ENCODE peak calls at places on chromosome 1, in eight cellular contexts. L is astrocyte of the cerebellum, U is heart right ventricle, M is cardiac muscle cell, B is cardiac fibroblast, A is sigmoid colon, C is type B pancreatic cell, O is epithelial cell of esophagus. S is an unnamed sample.
A peak's percentile ranks its signal among the peaks of the same experiment; 100 is the strongest.

GRCh38 chr1:79113836-79114235 is 107.3 kb upstream of the ADGRL4 start:
- DNase-seq in L (no peak), U (no peak), M (no peak), B (peak; percentile 18), A (no peak), C (no peak), O (no peak), S (no peak)

GRCh38 chr1:199272690-199273089 is 633.9 kb downstream of the PTPRC start:
- DNase-seq in L (peak; percentile 95), U (peak; percentile 7), M (peak; percentile 96), B (peak; percentile 95), A (no peak), C (no peak), O (peak; percentile 91), S (no peak)

GRCh38 chr1:41467673-41468072 is 16.8 kb downstream of the EDN2 start:
- DNase-seq in L (no peak), U (no peak), M (no peak), B (no peak), A (no peak), C (no peak), O (no peak), S (no peak)

GRCh38 chr1:203306970-203307541 is 1.7 kb downstream of the BTG2 start:
- DNase-seq in L (no peak), U (no peak), M (no peak), B (no peak), A (peak; percentile 78), C (no peak), O (no peak), S (peak; percentile 55)

GRCh38 chr1:91520940-91521507 is 20.4 kb downstream of the CDC7 start:
- DNase-seq in L (no peak), U (no peak), M (no peak), B (no peak), A (no peak), C (no peak), O (no peak), S (no peak)

GRCh38 chr1:21622466-21623315 is 46.5 kb downstream of the RAP1GAP start:
- DNase-seq in L (no peak), U (no peak), M (peak; percentile 20), B (no peak), A (no peak), C (no peak), O (peak; percentile 56), S (no peak)

GRCh38 chr1:159854101-159854692 is 8.3 kb downstream of the VSIG8 start:
- DNase-seq in L (no peak), U (peak; percentile 86), M (peak; percentile 64), B (peak; percentile 54), A (peak; percentile 87), C (no peak), O (peak; percentile 33), S (peak; percentile 45)

GRCh38 chr1:29227511-29227910 is 3.2 kb downstream of the MECR start:
- DNase-seq in L (no peak), U (no peak), M (no peak), B (no peak), A (no peak), C (no peak), O (peak; percentile 72), S (no peak)

GRCh38 chr1:156421939-156422601 is 53.1 kb downstream of the RHBG start:
- DNase-seq in L (no peak), U (no peak), M (no peak), B (no peak), A (no peak), C (no peak), O (no peak), S (no peak)

GRCh38 chr1:156421062-156421938 is 52.3 kb downstream of the RHBG start:
- DNase-seq in L (no peak), U (peak; percentile 64), M (peak; percentile 79), B (peak; percentile 70), A (peak; percentile 83), C (peak; percentile 77), O (peak; percentile 74), S (peak; percentile 84)

GRCh38 chr1:156417700-156418015 is 48.6 kb downstream of the RHBG start:
- DNase-seq in L (no peak), U (no peak), M (no peak), B (no peak), A (no peak), C (no peak), O (no peak), S (no peak)

GRCh38 chr1:156420209-156421061 is 51.4 kb downstream of the RHBG start:
- DNase-seq in L (no peak), U (no peak), M (no peak), B (no peak), A (no peak), C (no peak), O (no peak), S (no peak)

GRCh38 chr1:156419863-156420208 is 50.8 kb downstream of the RHBG start:
- DNase-seq in L (no peak), U (no peak), M (no peak), B (no peak), A (no peak), C (no peak), O (no peak), S (peak; percentile 62)
- TF ChIP-seq CTCF in L (peak; percentile 20), U (no peak), M (no peak), B (no peak), A (no peak), C (peak; percentile 45), O (no peak), S (no peak)

DNA sequence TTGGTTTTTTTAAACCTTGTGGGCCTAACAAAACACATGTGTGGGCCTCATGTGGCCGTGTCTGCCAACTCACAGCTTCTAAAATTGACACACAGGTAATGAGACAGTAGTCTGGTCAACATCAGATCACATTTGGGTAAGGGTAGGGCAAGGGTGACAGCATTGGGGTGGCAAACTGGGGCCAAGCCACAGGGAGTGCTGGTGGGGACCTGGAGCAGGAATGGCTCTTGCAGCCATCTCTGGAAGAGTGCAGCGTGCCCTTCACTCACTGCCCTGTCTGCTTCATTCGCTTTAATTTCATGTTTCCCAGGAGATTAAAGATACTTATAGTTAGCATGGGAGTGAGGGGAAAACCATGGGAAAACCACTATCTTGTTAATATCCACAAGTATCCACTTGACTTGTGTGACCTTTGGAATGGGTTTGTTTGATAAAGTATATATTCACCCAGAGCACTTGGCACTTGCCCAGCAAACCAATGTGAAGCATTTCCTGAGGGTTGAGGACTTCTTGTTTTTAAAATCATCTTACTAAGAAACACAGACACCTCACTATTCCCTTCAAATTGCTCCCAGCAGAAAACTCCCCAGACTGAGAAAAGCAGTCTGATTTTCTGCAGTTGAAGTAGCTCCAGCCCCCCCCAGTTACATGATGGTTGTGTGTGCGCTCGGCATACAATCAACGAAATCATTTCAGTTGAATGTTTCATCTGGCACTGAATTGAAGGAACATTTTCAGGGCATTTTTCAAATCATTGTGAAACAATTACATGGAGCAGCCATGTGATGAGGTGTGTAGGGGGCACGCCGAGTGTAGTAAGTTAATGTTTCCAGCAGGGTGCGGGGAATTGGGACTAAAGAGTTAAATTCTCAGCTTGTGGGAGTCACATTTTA is 175.7 kb downstream of the VPS13D start:
- DNase-seq in L (no peak), U (no peak), M (peak; percentile 83), B (peak; percentile 41), A (peak; percentile 72), C (no peak), O (no peak), S (no peak)
- TF ChIP-seq CTCF in L (peak; percentile 11), U (no peak), M (peak; percentile 50), B (no peak), A (no peak), C (peak; percentile 70), O (no peak), S (peak; percentile 30)

DNA sequence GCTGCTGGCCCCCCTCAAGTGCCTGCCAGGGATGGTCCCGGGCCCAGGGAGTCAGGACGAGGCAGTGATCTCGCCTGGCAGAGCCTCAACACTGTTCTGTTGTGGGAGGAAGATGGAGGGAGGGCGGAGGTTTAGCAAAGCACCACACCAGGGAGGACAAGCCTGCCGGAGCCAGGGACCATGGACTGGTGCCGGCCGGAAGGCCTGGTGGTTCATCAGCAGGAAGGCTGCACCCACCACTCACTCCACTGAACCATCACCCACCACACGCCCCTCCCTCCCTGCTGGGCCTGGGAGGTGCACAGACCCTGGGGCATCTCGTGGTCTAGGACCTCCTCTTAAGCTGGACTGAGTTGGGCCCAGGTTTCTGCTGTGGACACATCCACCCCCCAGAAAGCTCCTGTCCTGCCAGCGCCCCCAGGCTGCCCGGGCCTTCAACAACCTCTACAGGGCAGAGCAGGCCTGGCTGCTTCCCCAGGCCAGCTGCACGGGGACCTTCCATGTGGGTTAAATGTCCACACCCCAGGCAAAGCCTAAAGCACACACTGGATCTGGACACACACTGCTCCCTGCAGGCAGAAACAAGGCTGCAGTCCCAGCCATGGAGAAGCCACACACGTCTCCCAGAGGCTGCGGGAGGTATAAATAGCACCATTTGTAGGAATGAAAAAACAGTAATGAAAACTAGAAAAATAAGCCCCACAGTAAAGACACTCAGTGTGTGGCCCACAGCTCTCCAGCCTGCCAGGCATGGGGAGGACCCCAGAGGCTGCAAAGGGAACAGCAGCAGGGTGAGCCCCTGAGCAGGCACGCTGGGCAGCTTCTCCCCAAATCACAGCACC is 10.4 kb upstream of the TMEM240 start:
- DNase-seq in L (no peak), U (no peak), M (peak; percentile 40), B (peak; percentile 40), A (no peak), C (no peak), O (no peak), S (peak; percentile 62)
- TF ChIP-seq CTCF in L (peak; percentile 68), U (no peak), M (peak; percentile 41), B (peak; percentile 49), A (no peak), C (peak; percentile 66), O (peak; percentile 26), S (peak; percentile 67)

GRCh38 chr1:25018110-25018470 is 88.0 kb upstream of the RUNX3 start:
- DNase-seq in L (no peak), U (no peak), M (no peak), B (no peak), A (no peak), C (no peak), O (peak; percentile 25), S (no peak)

GRCh38 chr1:25018878-25019277 is 88.8 kb upstream of the RUNX3 start:
- DNase-seq in L (no peak), U (no peak), M (no peak), B (no peak), A (no peak), C (no peak), O (no peak), S (no peak)

GRCh38 chr1:25019351-25020172 is 89.5 kb upstream of the RUNX3 start:
- DNase-seq in L (no peak), U (no peak), M (no peak), B (no peak), A (no peak), C (no peak), O (no peak), S (no peak)

GRCh38 chr1:25020173-25020840 is 90.2 kb upstream of the RUNX3 start:
- DNase-seq in L (no peak), U (no peak), M (no peak), B (no peak), A (no peak), C (no peak), O (no peak), S (no peak)

DNA sequence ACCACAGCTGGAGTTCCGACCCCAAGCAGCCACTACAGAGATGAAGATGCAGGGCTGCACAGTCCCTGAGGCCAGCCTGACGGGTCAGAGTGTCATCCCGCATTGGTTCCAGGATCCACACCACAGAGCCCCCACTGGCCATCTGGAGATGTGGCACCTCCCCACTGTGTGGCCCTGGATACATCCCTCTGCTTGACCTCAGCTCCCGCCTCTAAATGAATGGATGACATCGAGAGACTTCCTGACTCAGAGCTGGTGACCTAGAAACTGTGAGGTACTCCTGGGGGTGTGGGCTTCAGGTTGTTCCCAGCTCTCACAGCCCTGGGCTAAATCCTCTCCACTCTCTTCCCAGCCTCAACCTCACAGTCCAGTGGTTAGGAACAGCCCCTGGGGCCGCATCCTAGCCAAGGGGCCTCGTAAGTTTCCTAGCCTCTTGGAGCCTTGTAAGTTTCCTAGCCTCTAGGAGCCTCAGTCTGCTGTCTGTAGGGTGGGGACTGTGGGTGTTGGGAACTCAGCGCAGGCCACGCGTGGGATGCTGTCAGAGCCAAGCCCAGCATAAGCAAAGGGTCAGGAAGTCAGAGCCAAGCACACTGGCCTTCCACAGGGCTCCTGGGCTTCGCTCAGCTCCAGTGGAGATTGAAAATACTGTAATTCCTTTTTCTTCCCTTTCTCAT is 87.5 kb upstream of the RUNX3 start:
- DNase-seq in L (no peak), U (no peak), M (no peak), B (no peak), A (no peak), C (no peak), O (peak; percentile 49), S (no peak)
- TF ChIP-seq CTCF in L (no peak), U (no peak), M (no peak), B (no peak), A (no peak), C (no peak), O (no peak), S (no peak)